ENCODE peak calls at places on chromosome 1, in four cellular contexts. One of them, this sample, is unnamed.

GRCh38 chr1:95096218-95096841 is 20.8 kb upstream of the TLCD4 start:
- DNase-seq in NCI-H1105: no peak
- DNase-seq in EH: no peak
- DNase-seq in fibroblast of gingiva: no peak
- DNase-seq in this sample: no peak

GRCh38 chr1:12453400-12454343 is 164.3 kb downstream of the DHRS3 start:
- DNase-seq in NCI-H1105: no peak
- DNase-seq in fibroblast of gingiva: no peak
- DNase-seq in EH: no peak
- DNase-seq in this sample: no peak

GRCh38 chr1:52579415-52579814 is 22.8 kb upstream of the GPX7 start:
- DNase-seq in fibroblast of gingiva: no peak
- DNase-seq in NCI-H1105: no peak
- DNase-seq in EH: peak; percentile 57
- DNase-seq in this sample: no peak

GRCh38 chr1:58584082-58584895 is 7.2 kb upstream of the TACSTD2 start:
- DNase-seq in EH: peak; percentile 98
- DNase-seq in fibroblast of gingiva: peak; percentile 90
- DNase-seq in NCI-H1105: no peak
- DNase-seq in this sample: peak; percentile 51

GRCh38 chr1:239703067-239703466 is 316.7 kb downstream of the CHRM3 start:
- DNase-seq in EH: no peak
- DNase-seq in fibroblast of gingiva: no peak
- DNase-seq in NCI-H1105: no peak
- DNase-seq in this sample: no peak

GRCh38 chr1:15446212-15446611 is 8.0 kb downstream of the CTRC start:
- DNase-seq in EH: no peak
- DNase-seq in NCI-H1105: no peak
- DNase-seq in fibroblast of gingiva: no peak
- DNase-seq in this sample: no peak

GRCh38 chr1:9960705-9961562 is 17.7 kb downstream of the NMNAT1 start:
- DNase-seq in fibroblast of gingiva: no peak
- DNase-seq in EH: peak; percentile 9
- DNase-seq in NCI-H1105: peak; percentile 84
- DNase-seq in this sample: no peak

GRCh38 chr1:19635646-19636045 is 8.5 kb upstream of the NBL1 start:
- DNase-seq in NCI-H1105: no peak
- DNase-seq in fibroblast of gingiva: peak; percentile 80
- DNase-seq in EH: peak; percentile 36
- DNase-seq in this sample: no peak

GRCh38 chr1:43373034-43373940 is 5.5 kb upstream of the ELOVL1 start:
- DNase-seq in EH: peak; percentile 81
- DNase-seq in fibroblast of gingiva: peak; percentile 39
- DNase-seq in NCI-H1105: no peak
- DNase-seq in this sample: peak; percentile 86

GRCh38 chr1:192235127-192235526 is 76.9 kb downstream of the RGS18 start:
- DNase-seq in fibroblast of gingiva: no peak
- DNase-seq in NCI-H1105: no peak
- DNase-seq in EH: no peak
- DNase-seq in this sample: no peak

GRCh38 chr1:218660678-218661053 is 315.5 kb downstream of the TGFB2 start:
- DNase-seq in EH: peak; percentile 90
- DNase-seq in NCI-H1105: no peak
- DNase-seq in fibroblast of gingiva: no peak
- DNase-seq in this sample: peak; percentile 77

This sample was measured in HT-29.